ENCODE peak calls at places on chromosomes 11 and 22, in nine cellular contexts. X is A549, R is HepG2, V is H1, C is stomach, Q is SK-N-SH, U is ovary, D is K562, B is suprapubic skin. L is an unnamed sample.

GRCh38 chr11:32173435-32173834 is 82.6 kb downstream of the RCN1 start:
- DNase-seq in B (no peak), Q (peak), C (peak), V (peak), R (peak), X (peak), U (peak), D (peak), L (no peak)

GRCh38 chr11:36304349-36304748 is 8.3 kb downstream of the PRR5L start:
- DNase-seq in C (no peak), B (no peak), D (no peak), R (no peak), Q (no peak), U (no peak), V (no peak), X (no peak), L (no peak)

GRCh38 chr11:60934790-60935605 is 10.7 kb downstream of the TMEM132A start:
- DNase-seq in C (no peak), U (no peak), B (no peak), R (no peak), D (no peak), V (no peak), X (no peak), Q (no peak), L (no peak)

GRCh38 chr22:36384766-36385400 is 2.9 kb downstream of the MYH9 start:
- DNase-seq in C (no peak), Q (peak), V (no peak), R (no peak), U (no peak), B (no peak), D (no peak), X (no peak), L (no peak)

GRCh38 chr22:35380013-35380412 is 883 bp upstream of the HMOX1 start:
- DNase-seq in C (no peak), D (no peak), U (no peak), R (no peak), V (no peak), Q (no peak), X (no peak), B (no peak), L (no peak)

GRCh38 chr11:111376453-111376871 is 2.6 kb downstream of the POU2AF1 start:
- DNase-seq in B (no peak), R (no peak), Q (no peak), X (no peak), V (no peak), C (no peak), D (no peak), U (no peak), L (no peak)

GRCh38 chr11:94455861-94456260 is 37.8 kb downstream of the MRE11 start:
- DNase-seq in R (no peak), X (no peak), Q (no peak), B (no peak), V (no peak), D (no peak), U (no peak), C (no peak), L (no peak)

GRCh38 chr22:39664485-39665200 is 94.1 kb downstream of the CACNA1I start:
- DNase-seq in B (no peak), C (no peak), V (peak), Q (peak), X (no peak), R (no peak), U (no peak), D (peak), L (no peak)

GRCh38 chr22:50542416-50542927 is 3.2 kb upstream of the KLHDC7B start:
- DNase-seq in X (no peak), R (no peak), C (no peak), Q (no peak), U (peak), V (no peak), B (no peak), D (no peak), L (no peak)

GRCh38 chr22:50360578-50360977 is 17.5 kb downstream of the PPP6R2 start:
- DNase-seq in D (no peak), B (no peak), V (no peak), X (no peak), R (no peak), U (no peak), C (no peak), Q (no peak), L (no peak)

GRCh38 chr11:19987243-19987870 is 172.9 kb downstream of the DBX1 start:
- DNase-seq in Q (no peak), C (no peak), V (no peak), U (no peak), D (peak), B (no peak), R (no peak), X (no peak), L (no peak)

GRCh38 chr11:123235117-123235686 is 40.2 kb upstream of the CLMP start:
- DNase-seq in R (peak), V (no peak), Q (peak), C (peak), U (peak), B (peak), D (peak), X (peak), L (peak)

GRCh38 chr22:38966942-38967341 is 9.5 kb downstream of the APOBEC3A start:
- DNase-seq in R (no peak), D (no peak), Q (no peak), U (no peak), X (no peak), C (no peak), B (no peak), V (no peak), L (no peak)

GRCh38 chr22:43823353-43823908 is 11.3 kb upstream of the EFCAB6 start:
- DNase-seq in C (peak), Q (no peak), D (no peak), U (no peak), B (peak), X (peak), R (peak), V (no peak), L (no peak)

GRCh38 chr22:19912236-19912999 is 29.2 kb upstream of the COMT start:
- DNase-seq in V (no peak), Q (no peak), X (no peak), C (peak), D (peak), B (no peak), U (no peak), R (no peak), L (no peak)

GRCh38 chr11:2518983-2519340 is 74.2 kb downstream of the KCNQ1 start:
- DNase-seq in R (no peak), B (peak), Q (no peak), C (peak), V (no peak), U (peak), D (no peak), X (no peak), L (no peak)

GRCh38 chr22:46845281-46846153 is 83.1 kb downstream of the TBC1D22A start:
- DNase-seq in B (no peak), U (no peak), X (no peak), Q (peak), V (no peak), R (no peak), D (no peak), C (no peak), L (no peak)

GRCh38 chr11:120994460-120994859 is 29.4 kb upstream of the TBCEL start:
- DNase-seq in D (no peak), U (no peak), B (no peak), R (no peak), X (no peak), C (no peak), V (no peak), Q (no peak), L (no peak)

GRCh38 chr22:41311487-41311886 is 10.2 kb downstream of the ZC3H7B start:
- DNase-seq in D (peak), Q (no peak), R (no peak), C (no peak), B (no peak), X (no peak), V (no peak), U (no peak), L (no peak)

GRCh38 chr11:11701070-11701469 is 79.3 kb upstream of the GALNT18 start:
- DNase-seq in R (no peak), U (no peak), Q (no peak), X (no peak), D (no peak), B (no peak), V (no peak), C (no peak), L (no peak)

GRCh38 chr11:15291885-15292284 is 177.2 kb downstream of the INSC start:
- DNase-seq in X (no peak), Q (no peak), U (no peak), C (no peak), V (no peak), R (no peak), D (no peak), B (no peak), L (no peak)

GRCh38 chr11:126163074-126163700 is 48.3 kb downstream of the RPUSD4 start:
- DNase-seq in R (peak), Q (no peak), B (peak), U (peak), X (no peak), D (no peak), V (no peak), C (no peak), L (no peak)

GRCh38 chr22:28051787-28052356 is 132.8 kb upstream of the PITPNB start:
- DNase-seq in V (peak), U (peak), D (peak), C (peak), Q (peak), B (no peak), X (peak), R (peak), L (peak)

GRCh38 chr11:73958521-73959141 is 7.8 kb downstream of the DNAJB13 start:
- DNase-seq in C (no peak), Q (no peak), V (no peak), U (no peak), X (no peak), R (no peak), B (no peak), D (no peak), L (no peak)

GRCh38 chr11:86220654-86221053 is 23.9 kb upstream of the EED start:
- DNase-seq in C (no peak), D (no peak), X (no peak), R (no peak), U (no peak), V (no peak), Q (no peak), B (no peak), L (no peak)

GRCh38 chr22:25334091-25334490 is 114.7 kb downstream of the CRYBB2 start:
- DNase-seq in C (peak), D (peak), X (no peak), B (no peak), U (no peak), R (peak), Q (no peak), V (no peak), L (no peak)

DNA sequence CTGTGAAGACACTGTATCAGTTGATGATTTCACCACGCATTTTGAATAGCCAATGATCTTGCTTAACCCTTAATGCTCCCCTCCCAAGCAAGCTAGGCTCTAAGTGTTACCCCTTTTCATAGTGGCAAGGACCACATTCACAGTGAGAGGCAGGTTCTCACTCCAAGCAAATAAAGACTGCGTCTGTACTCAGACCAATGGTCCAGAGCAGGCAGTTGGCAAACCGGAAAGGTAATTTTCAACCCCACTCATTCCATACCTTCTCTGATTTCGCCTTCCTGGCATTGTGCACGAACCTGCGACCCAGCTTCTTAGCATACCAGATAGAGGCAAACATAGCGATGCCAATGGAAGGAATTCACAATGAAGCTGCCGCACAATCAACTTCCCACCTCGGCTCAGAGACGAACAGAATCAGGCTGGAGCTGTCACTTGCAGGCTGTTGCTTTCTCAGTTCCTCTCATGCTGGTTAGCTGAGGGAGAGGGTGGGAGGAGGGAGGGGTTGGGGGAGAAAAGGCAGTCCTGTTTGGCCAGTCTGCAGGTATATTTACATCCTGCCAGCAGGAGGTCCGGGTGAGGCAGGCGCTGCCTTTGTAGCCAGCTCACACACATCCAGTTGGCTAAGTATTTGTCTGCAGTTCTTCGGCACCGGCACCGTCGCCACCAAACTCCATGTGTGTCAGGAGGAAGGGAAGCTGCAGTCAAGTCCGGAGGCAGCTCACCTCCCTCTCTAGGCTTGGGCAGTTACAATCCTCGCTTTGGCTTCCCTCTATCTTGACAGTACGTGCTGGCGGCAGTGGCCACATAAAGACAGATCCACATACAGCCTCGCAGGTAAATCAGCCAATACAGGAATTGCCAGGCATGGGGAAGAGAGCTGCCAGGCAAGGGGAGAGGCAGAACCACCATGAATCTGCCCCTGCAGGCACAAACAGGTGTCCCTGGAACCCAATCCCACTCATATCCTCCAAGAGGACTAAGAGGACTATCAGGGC is 1151.3 kb upstream of the CCDC90B start:
- DNase-seq in V (peak), D (no peak), R (peak), C (peak), Q (no peak), U (no peak), B (no peak), X (no peak), L (no peak)
- TF ChIP-seq EP300 in V (no peak), D (no peak), R (no peak), C (no peak), Q (no peak), U (no peak), B (no peak), X (no peak), L (no peak)

GRCh38 chr11:101444851-101445250 is 139.0 kb downstream of the TRPC6 start:
- DNase-seq in U (no peak), Q (no peak), D (no peak), B (no peak), R (no peak), X (no peak), V (no peak), C (no peak), L (no peak)
- TF ChIP-seq CTCF in U (no peak), Q (no peak), D (no peak), B (no peak), R (no peak), X (no peak), V (no peak), C (no peak), L (no peak)

GRCh38 chr11:96017872-96018271 is 94.0 kb upstream of the MTMR2 start:
- DNase-seq in Q (no peak), C (no peak), X (no peak), U (no peak), V (no peak), D (no peak), R (no peak), B (no peak), L (no peak)

GRCh38 chr11:96013459-96014213 is 89.7 kb upstream of the MTMR2 start:
- DNase-seq in R (no peak), Q (no peak), B (no peak), X (no peak), D (no peak), U (no peak), C (no peak), V (no peak), L (no peak)

GRCh38 chr11:96014234-96014633 is 90.3 kb upstream of the MTMR2 start:
- DNase-seq in X (peak), V (no peak), R (peak), C (no peak), B (no peak), D (no peak), Q (no peak), U (no peak), L (no peak)

GRCh38 chr11:96016978-96017502 is 93.1 kb upstream of the MTMR2 start:
- DNase-seq in B (no peak), U (no peak), C (no peak), Q (no peak), X (no peak), D (no peak), R (no peak), V (no peak), L (no peak)

GRCh38 chr11:96015911-96016565 is 92.1 kb upstream of the MTMR2 start:
- DNase-seq in C (no peak), V (no peak), R (peak), B (no peak), D (no peak), U (no peak), X (no peak), Q (peak), L (no peak)
- TF ChIP-seq EP300 in C (no peak), V (no peak), R (peak), B (no peak), D (no peak), U (no peak), X (no peak), Q (no peak), L (no peak)

GRCh38 chr11:131094828-131095227 is 178.5 kb upstream of the SNX19 start:
- DNase-seq in Q (no peak), R (no peak), B (no peak), D (no peak), C (no peak), V (no peak), U (no peak), X (no peak), L (no peak)
- TF ChIP-seq CTCF in Q (no peak), R (no peak), B (no peak), D (no peak), C (no peak), V (no peak), U (no peak), X (no peak), L (no peak)

GRCh38 chr11:67117176-67117575 is 1.9 kb upstream of the KDM2A start:
- DNase-seq in V (no peak), R (no peak), U (no peak), Q (no peak), B (no peak), D (no peak), X (no peak), C (no peak), L (no peak)

GRCh38 chr11:67119577-67120391 is 721 bp downstream of the KDM2A start:
- DNase-seq in U (peak), D (peak), V (no peak), B (peak), R (no peak), Q (peak), X (peak), C (no peak), L (no peak)

GRCh38 chr11:67118059-67118766 is 850 bp upstream of the KDM2A start:
- DNase-seq in D (no peak), R (no peak), C (peak), B (peak), Q (peak), U (peak), X (peak), V (no peak), L (no peak)

GRCh38 chr11:67118801-67119576 is at the start of gene KDM2A:
- DNase-seq in D (peak), B (peak), X (peak), V (peak), Q (peak), U (peak), R (peak), C (peak), L (peak)

DNA sequence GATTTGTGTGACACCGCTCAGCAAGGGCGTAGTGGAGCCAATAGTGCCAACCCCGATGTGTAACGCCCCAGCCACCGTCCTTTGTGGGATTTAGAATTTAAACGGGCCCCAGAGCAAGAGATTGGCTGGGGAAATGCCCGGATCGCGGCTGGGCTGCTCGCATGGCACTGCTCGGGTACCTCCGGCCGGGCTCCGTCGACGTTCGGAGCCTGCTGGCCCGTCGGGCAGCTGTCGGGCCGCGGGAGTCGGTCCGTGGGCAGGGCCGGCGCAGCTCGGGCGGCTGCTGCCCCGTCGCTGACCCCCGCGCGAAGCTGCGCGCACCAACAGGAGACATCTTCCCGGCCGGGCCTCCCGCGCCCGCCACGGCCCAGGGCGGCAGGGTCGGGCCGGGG is 1.4 kb upstream of the KDM2A start:
- DNase-seq in X (no peak), U (peak), D (no peak), B (peak), Q (no peak), V (no peak), C (no peak), R (no peak), L (no peak)
- TF ChIP-seq EP300 in X (no peak), U (no peak), D (no peak), B (no peak), Q (no peak), V (no peak), C (no peak), R (no peak), L (no peak)

GRCh38 chr22:44975444-44976262 is 34.2 kb downstream of the PHF21B start:
- DNase-seq in R (peak), U (peak), D (peak), B (no peak), Q (peak), V (peak), C (peak), X (peak), L (peak)
- TF ChIP-seq CTCF in R (peak), U (peak), D (peak), B (peak), Q (peak), V (peak), C (peak), X (peak), L (peak)

GRCh38 chr11:76665172-76665571 is 5.4 kb downstream of the LRRC32 start:
- DNase-seq in V (no peak), B (peak), X (no peak), U (no peak), C (no peak), R (no peak), D (no peak), Q (peak), L (no peak)
- TF ChIP-seq EP300 in V (no peak), B (no peak), X (no peak), U (no peak), C (no peak), R (no peak), D (no peak), Q (no peak), L (no peak)

GRCh38 chr11:39361557-39361956 is 2097.9 kb downstream of the LRRC4C start:
- DNase-seq in D (no peak), R (no peak), C (no peak), V (no peak), Q (no peak), B (no peak), U (no peak), X (no peak), L (no peak)
- TF ChIP-seq CTCF in D (no peak), R (no peak), C (no peak), V (peak), Q (peak), B (no peak), U (no peak), X (no peak), L (no peak)

GRCh38 chr11:83002522-83002921 is 69.2 kb downstream of the RAB30 start:
- DNase-seq in R (no peak), X (no peak), V (no peak), D (no peak), B (no peak), C (no peak), U (no peak), Q (no peak), L (no peak)

GRCh38 chr11:83000381-83000780 is 71.3 kb downstream of the RAB30 start:
- DNase-seq in V (no peak), X (no peak), C (no peak), R (no peak), Q (no peak), U (no peak), B (no peak), D (no peak), L (no peak)

GRCh38 chr11:83004855-83005556 is 66.7 kb downstream of the RAB30 start:
- DNase-seq in B (no peak), U (no peak), D (no peak), Q (no peak), R (no peak), X (no peak), C (no peak), V (no peak), L (no peak)

GRCh38 chr11:82999232-82999631 is 72.5 kb downstream of the RAB30 start:
- DNase-seq in D (no peak), U (no peak), R (no peak), C (no peak), V (no peak), X (no peak), Q (no peak), B (no peak), L (no peak)

GRCh38 chr11:83002047-83002446 is 69.7 kb downstream of the RAB30 start:
- DNase-seq in D (no peak), V (no peak), C (no peak), Q (no peak), R (no peak), U (no peak), B (no peak), X (no peak), L (no peak)
- TF ChIP-seq EP300 in D (no peak), V (no peak), C (no peak), Q (no peak), R (no peak), U (no peak), B (no peak), X (no peak), L (no peak)